ENCODE peak calls at places on chromosomes 11 and 22, in six cellular contexts. U is SK-N-SH, G is HepG2, N is K562, T is H1, L is GM12878. M is an unnamed sample.
A peak's percentile ranks its signal among the peaks of the same experiment; 100 is the strongest.

GRCh38 chr11:27471067-27471587 is 1.5 kb downstream of the LGR4 start:
- DNase-seq in U (no peak), L (no peak), N (no peak), T (no peak), G (peak; percentile 21), M (no peak)

GRCh38 chr11:91926967-91927366 is 297.7 kb upstream of the FAT3 start:
- DNase-seq in G (no peak), U (no peak), L (no peak), N (no peak), T (no peak), M (no peak)

GRCh38 chr22:24380220-24381218 is 46.9 kb upstream of the ADORA2A start:
- DNase-seq in L (no peak), U (no peak), T (no peak), G (no peak), N (no peak), M (no peak)

GRCh38 chr22:24697671-24698082 is 76.8 kb downstream of the PIWIL3 start:
- DNase-seq in G (no peak), U (no peak), T (no peak), L (no peak), N (no peak), M (peak; percentile 41)

GRCh38 chr11:116096596-116096995 is 592.4 kb upstream of the CADM1 start:
- DNase-seq in U (no peak), T (no peak), L (no peak), G (no peak), N (no peak), M (no peak)

GRCh38 chr22:34608716-34609115 is 457.2 kb upstream of the ISX start:
- DNase-seq in L (no peak), G (no peak), U (no peak), N (no peak), T (no peak), M (no peak)

GRCh38 chr11:2541881-2542361 is 97.1 kb downstream of the KCNQ1 start:
- DNase-seq in T (no peak), N (no peak), L (no peak), G (no peak), U (no peak), M (no peak)

GRCh38 chr11:25633230-25633629 is 698.7 kb upstream of the ANO3 start:
- DNase-seq in U (no peak), T (no peak), L (no peak), N (no peak), G (no peak), M (no peak)

GRCh38 chr11:73268671-73269271 is 3.4 kb upstream of the P2RY6 start:
- DNase-seq in L (no peak), N (no peak), U (no peak), G (no peak), T (no peak), M (no peak)

GRCh38 chr11:98455500-98456186 is 565.1 kb upstream of the CNTN5 start:
- DNase-seq in N (peak; percentile 8), T (peak; percentile 29), G (peak; percentile 10), U (no peak), L (no peak), M (no peak)

GRCh38 chr11:108875134-108875533 is 210.3 kb downstream of the DDX10 start:
- DNase-seq in T (no peak), G (no peak), N (no peak), U (no peak), L (no peak), M (no peak)

GRCh38 chr11:129861702-129862107 is 33.7 kb downstream of the NFRKB start:
- DNase-seq in G (peak; percentile 93), N (no peak), U (no peak), T (peak; percentile 51), L (no peak), M (no peak)

GRCh38 chr11:132058211-132058772 is 687.9 kb downstream of the NTM start:
- DNase-seq in L (no peak), G (no peak), U (no peak), T (no peak), N (no peak), M (peak; percentile 35)

GRCh38 chr11:123475478-123475877 is 45.4 kb downstream of the GRAMD1B start:
- DNase-seq in L (no peak), N (no peak), U (peak; percentile 26), T (no peak), G (no peak), M (no peak)

GRCh38 chr11:115665345-115665901 is 161.2 kb upstream of the CADM1 start:
- DNase-seq in L (no peak), T (no peak), N (no peak), G (no peak), U (no peak), M (no peak)

GRCh38 chr11:67491276-67492068 is 8.6 kb downstream of the AIP start:
- DNase-seq in N (no peak), T (no peak), L (no peak), G (no peak), U (no peak), M (no peak)

GRCh38 chr22:41021039-41021654 is 70.0 kb downstream of the RBX1 start:
- DNase-seq in N (no peak), U (no peak), T (no peak), G (no peak), L (no peak), M (no peak)

GRCh38 chr11:121891134-121891533 is 224.9 kb downstream of the BLID start:
- DNase-seq in L (no peak), T (no peak), U (no peak), N (no peak), G (no peak), M (no peak)

GRCh38 chr11:62444271-62444833 is 25.5 kb downstream of the SCGB1A1 start:
- DNase-seq in U (peak; percentile 92), T (no peak), L (peak; percentile 16), N (no peak), G (no peak), M (peak; percentile 44)

GRCh38 chr11:34263462-34264186 is 94.2 kb downstream of the ABTB2 start:
- DNase-seq in L (no peak), N (no peak), G (peak; percentile 36), T (no peak), U (no peak), M (no peak)

GRCh38 chr11:8268530-8269461 is 5.1 kb upstream of the LMO1 start:
- DNase-seq in G (no peak), N (no peak), L (no peak), U (peak; percentile 83), T (no peak), M (no peak)

DNA sequence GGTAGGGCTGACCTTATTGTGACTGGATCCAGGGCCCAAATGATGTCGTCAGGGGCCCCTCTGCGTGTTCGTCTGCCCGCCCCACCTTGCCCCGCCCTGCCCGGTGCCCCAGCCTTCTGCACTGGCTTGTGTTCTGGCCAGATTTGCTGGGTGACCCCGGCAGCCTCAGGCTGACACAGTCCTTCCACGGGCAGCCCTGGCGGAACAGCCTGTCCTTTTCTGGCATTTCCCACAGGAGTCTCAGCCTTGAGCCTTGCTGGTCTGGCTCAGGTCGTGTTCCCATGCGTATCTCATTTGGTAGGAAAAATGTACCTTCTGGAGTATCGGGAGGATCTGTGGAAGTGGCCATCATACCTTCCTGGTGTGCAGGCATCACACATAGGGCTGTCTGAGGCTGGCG is 31.0 kb downstream of the IGHMBP2 start:
- DNase-seq in U (no peak), L (no peak), N (no peak), G (no peak), T (no peak), M (no peak)
- TF ChIP-seq GABPA in U (no peak), L (no peak), N (no peak), G (no peak), T (no peak), M (no peak)

DNA sequence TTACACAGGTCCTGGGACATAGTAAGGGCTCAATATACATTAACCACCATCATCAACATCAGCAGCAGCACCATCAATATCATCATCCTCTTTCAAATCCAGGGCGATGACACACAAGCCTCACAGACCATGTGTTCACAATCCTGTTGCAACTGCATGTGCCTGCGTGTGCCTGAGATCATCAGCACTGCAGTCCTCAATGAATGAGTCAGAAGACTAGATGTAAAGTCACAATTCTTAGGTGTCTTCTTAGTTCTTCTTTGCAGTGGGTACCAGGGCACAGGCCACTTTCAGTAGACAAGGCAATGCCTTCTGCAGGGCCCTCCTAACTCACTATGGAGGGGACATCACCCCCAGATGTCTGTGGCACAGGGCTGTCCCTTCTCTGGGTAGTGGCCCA is 111.1 kb downstream of the MYO18B start:
- DNase-seq in U (no peak), L (no peak), N (peak; percentile 11), G (no peak), T (no peak), M (no peak)
- H3K27ac ChIP-seq in U (no peak overlapping the region), L (no peak overlapping the region), N (peak overlapping the region; percentile 35), G (no peak overlapping the region), T (no peak overlapping the region), M (no peak overlapping the region)

DNA sequence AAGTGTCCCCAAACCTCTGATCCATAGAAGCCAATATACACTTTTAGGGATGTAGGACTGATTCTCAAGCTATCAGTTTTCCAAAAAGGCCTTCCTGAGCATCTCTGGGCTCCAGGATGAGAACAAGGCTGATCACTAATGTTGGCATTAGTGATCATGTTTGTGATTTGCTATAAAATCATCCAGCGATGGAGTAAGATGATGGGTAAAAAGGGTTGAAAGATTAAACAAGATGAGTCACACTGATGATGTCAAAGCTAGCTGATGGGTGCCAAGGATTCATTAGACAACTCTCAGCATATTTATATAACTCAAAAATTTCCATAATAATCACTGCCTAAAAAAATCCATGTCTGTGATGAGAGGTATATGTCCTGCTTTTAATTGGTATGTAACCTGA is 42.8 kb downstream of the ZNF280B start:
- DNase-seq in U (no peak), T (no peak), G (no peak), L (no peak), N (no peak), M (no peak)
- TF ChIP-seq CTCF in U (no peak), T (no peak), G (no peak), L (no peak), N (no peak), M (no peak)

GRCh38 chr22:46586531-46587011 is 33.6 kb upstream of the GRAMD4 start:
- DNase-seq in T (no peak), G (no peak), U (no peak), L (no peak), N (no peak), M (no peak)

GRCh38 chr22:46587067-46587471 is 33.1 kb upstream of the GRAMD4 start:
- DNase-seq in L (peak; percentile 69), N (no peak), T (no peak), G (no peak), U (no peak), M (no peak)

GRCh38 chr22:46588279-46589140 is 31.7 kb upstream of the GRAMD4 start:
- DNase-seq in T (no peak), L (no peak), G (no peak), N (no peak), U (no peak), M (no peak)

GRCh38 chr22:46589141-46589748 is 30.9 kb upstream of the GRAMD4 start:
- DNase-seq in T (no peak), L (no peak), U (no peak), N (peak; percentile 43), G (no peak), M (no peak)

DNA sequence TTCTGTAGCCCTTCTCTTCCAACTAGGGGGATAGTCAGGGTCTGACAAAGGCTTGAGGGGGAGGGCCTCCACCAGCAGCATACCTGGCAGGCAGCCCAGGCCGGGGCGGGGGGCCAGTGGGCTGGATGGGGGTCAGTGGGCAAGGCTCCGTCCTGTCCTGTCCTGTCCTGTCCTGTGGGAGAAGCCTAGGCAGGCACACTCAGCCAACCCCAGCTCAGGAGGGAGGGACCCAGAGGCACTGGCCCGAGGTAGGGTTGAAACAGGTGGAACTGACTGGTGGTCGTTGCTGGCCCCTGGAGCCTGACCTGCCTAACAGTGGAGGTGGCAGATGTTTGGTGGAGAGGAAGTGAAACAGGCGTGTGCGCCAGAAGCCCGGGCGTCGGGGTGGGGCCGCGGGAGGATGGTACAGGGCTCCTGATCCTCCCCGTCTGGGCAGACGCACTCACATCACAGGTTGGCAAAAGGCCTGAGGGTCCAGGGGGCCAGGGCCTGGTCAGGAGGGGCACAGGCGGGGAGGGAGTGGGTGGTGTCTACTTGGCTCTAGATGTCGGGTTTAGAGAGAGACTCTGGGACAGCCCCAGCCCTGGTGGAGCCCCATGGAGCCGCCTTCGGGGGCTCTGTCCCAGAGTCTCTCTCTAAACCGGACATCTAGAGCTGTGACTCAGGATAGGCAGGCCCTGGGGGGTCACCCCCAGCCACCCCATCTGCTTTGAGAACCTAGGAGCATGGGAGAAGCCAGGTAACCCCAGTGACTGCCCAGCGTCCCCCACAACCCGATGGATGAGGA is 32.5 kb upstream of the GRAMD4 start:
- DNase-seq in G (no peak), N (no peak), U (peak; percentile 71), L (peak; percentile 35), T (no peak), M (no peak)
- TF ChIP-seq GABPA in G (no peak), N (no peak), U (no peak), L (no peak), T (no peak), M (no peak)

M was measured in HL-60.